ENCODE peak calls at places on chromosomes 3 and 15, in four cellular contexts. P, H, Q and K are unnamed samples.

GRCh38 chr15:63668601-63669000 is 71.4 kb downstream of the FBXL22 start:
- DNase-seq in P (no peak), Q (no peak), H (no peak), K (no peak)

GRCh38 chr3:11379238-11379823 is 107.1 kb downstream of the ATG7 start:
- DNase-seq in P (no peak), H (peak; percentile 59), Q (peak; percentile 79), K (peak; percentile 20)

GRCh38 chr3:40885423-40885822 is 313.9 kb upstream of the CTNNB1 start:
- DNase-seq in H (no peak), P (no peak), Q (no peak), K (no peak)

GRCh38 chr15:86021281-86022264 is 58.1 kb upstream of the AGBL1 start:
- DNase-seq in Q (peak; percentile 50), P (no peak), H (no peak), K (no peak)

GRCh38 chr3:151933224-151933858 is 59.9 kb downstream of the SUCNR1 start:
- DNase-seq in Q (peak; percentile 31), P (no peak), H (no peak), K (no peak)

GRCh38 chr15:44541282-44541958 is 4.5 kb downstream of the EIF3J start:
- DNase-seq in P (no peak), H (no peak), Q (peak; percentile 66), K (no peak)

GRCh38 chr3:139695701-139696422 is 18.1 kb upstream of the NMNAT3 start:
- DNase-seq in H (no peak), Q (no peak), P (no peak), K (no peak)

GRCh38 chr3:128269131-128269775 is 116.0 kb downstream of the EEFSEC start:
- DNase-seq in H (no peak), P (no peak), Q (no peak), K (no peak)

GRCh38 chr3:52777127-52777958 is at the start of gene ITIH1:
- DNase-seq in H (no peak), Q (no peak), P (peak; percentile 24), K (no peak)

GRCh38 chr15:92164327-92165000 is 229.2 kb upstream of the ST8SIA2 start:
- DNase-seq in Q (no peak), H (no peak), P (no peak), K (no peak)

GRCh38 chr15:38746211-38746610 is 181.6 kb upstream of the RASGRP1 start:
- DNase-seq in H (no peak), P (no peak), Q (no peak), K (no peak)

GRCh38 chr3:23547905-23548304 is 257.9 kb upstream of the UBE2E1 start:
- DNase-seq in P (no peak), H (no peak), Q (no peak), K (no peak)

GRCh38 chr3:167671878-167672427 is 18.2 kb upstream of the WDR49 start:
- DNase-seq in P (no peak), Q (no peak), H (no peak), K (no peak)

GRCh38 chr3:119937229-119937628 is 155.3 kb downstream of the NR1I2 start:
- DNase-seq in P (no peak), H (no peak), Q (no peak), K (no peak)

GRCh38 chr3:15325228-15325627 is 7.2 kb downstream of the SH3BP5 start:
- DNase-seq in H (no peak), P (peak; percentile 69), Q (peak; percentile 76), K (peak; percentile 52)

GRCh38 chr3:158794936-158795518 is 6.8 kb upstream of the MFSD1 start:
- DNase-seq in H (no peak), P (no peak), Q (peak; percentile 68), K (peak; percentile 39)

GRCh38 chr15:69143756-69144436 is 16.5 kb upstream of the GLCE start:
- DNase-seq in P (no peak), H (no peak), Q (no peak), K (no peak)

GRCh38 chr15:77160562-77161481 is 89.9 kb upstream of the TSPAN3 start:
- DNase-seq in Q (peak; percentile 63), P (no peak), H (no peak), K (peak; percentile 65)

GRCh38 chr3:70281663-70282062 is 30.8 kb downstream of the MDFIC2 start:
- DNase-seq in H (no peak), Q (peak; percentile 84), P (no peak), K (no peak)

GRCh38 chr15:67194171-67195114 is 60.0 kb downstream of the AAGAB start:
- DNase-seq in P (peak; percentile 77), H (no peak), Q (no peak), K (no peak)
- H3K4me3 ChIP-seq in P (no peak overlapping the region), H (no peak overlapping the region), Q (no peak overlapping the region), K (no peak overlapping the region)

GRCh38 chr3:99741588-99741987 is 76.1 kb upstream of the CMSS1 start:
- DNase-seq in P (no peak), H (peak; percentile 14), Q (no peak), K (no peak)
- H3K4me3 ChIP-seq in P (no peak overlapping the region), H (no peak overlapping the region), Q (no peak overlapping the region), K (no peak overlapping the region)

DNA sequence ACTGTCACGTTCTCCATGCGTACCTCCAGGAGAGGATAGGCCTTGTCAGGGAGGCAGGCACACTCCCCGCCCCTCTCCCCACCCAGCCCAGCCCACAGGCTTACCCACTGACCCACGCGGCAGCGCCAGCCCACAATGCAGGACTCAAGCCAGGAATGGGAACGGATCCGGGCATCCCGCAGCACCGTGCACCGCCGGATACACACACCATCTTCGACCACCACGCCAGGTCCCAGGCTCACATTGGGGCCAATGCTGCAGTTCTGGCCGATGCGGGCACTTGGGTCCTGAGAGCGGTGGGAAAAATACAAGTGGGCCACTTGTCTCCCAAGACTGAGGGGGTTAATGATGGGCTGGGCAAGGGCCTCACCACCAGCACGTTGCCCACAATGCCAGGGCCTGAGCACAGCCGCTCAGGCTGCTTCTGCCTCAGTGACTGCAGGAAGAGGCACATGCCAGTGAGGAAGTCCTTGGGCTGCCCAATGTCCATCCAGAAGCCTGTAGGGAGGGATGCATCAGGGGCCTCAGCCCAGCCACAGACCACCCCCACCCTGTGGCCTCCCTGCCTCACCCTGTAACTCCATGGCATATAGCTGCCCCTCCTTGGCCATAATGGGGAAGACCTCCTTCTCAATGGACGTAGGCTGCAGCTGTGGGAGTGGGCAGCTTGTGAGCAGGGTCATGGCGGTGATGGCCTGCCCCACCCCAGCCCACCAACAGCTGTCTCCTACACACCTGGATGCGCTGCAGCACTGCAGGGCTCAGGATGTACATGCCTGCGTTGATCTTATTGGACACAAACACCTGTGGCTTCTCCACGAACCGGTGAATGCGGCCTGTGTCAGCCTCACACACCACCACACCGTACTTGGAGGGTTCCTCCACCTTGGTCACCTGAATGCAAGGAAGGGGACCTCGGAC is 1.6 kb downstream of the GMPPB start:
- DNase-seq in P (peak; percentile 48), Q (no peak), H (no peak), K (no peak)
- H3K4me3 ChIP-seq in P (no peak overlapping the region), Q (peak overlapping the region; percentile 98), H (no peak overlapping the region), K (peak overlapping the region; percentile 97)

GRCh38 chr3:82875401-82875800 is 1114.0 kb upstream of the GBE1 start:
- DNase-seq in P (no peak), H (no peak), Q (no peak), K (no peak)
- H3K4me3 ChIP-seq in P (no peak overlapping the region), H (no peak overlapping the region), Q (no peak overlapping the region), K (no peak overlapping the region)

GRCh38 chr3:62378329-62378789 is 5.0 kb upstream of the FEZF2 start:
- DNase-seq in Q (no peak), P (no peak), H (no peak), K (no peak)
- H3K4me3 ChIP-seq in Q (no peak overlapping the region), P (no peak overlapping the region), H (no peak overlapping the region), K (no peak overlapping the region)

GRCh38 chr15:40472171-40472727 is 1.5 kb downstream of the CHST14 start:
- DNase-seq in H (no peak), P (no peak), Q (no peak), K (no peak)
- H3K4me3 ChIP-seq in H (peak overlapping the region; percentile 92), P (peak overlapping the region; percentile 69), Q (peak overlapping the region; percentile 96), K (peak overlapping the region; percentile 56)